ENCODE peak calls at places on chromosomes 3 and 15, in four cellular contexts. C is GM12864; O is stimulated activated naive CD4-positive, alpha-beta T cell; P is GM12878. Z is an unnamed sample.
A peak's percentile ranks its signal among the peaks of the same experiment; 100 is the strongest.

GRCh38 chr3:126211569-126211968 is 31.2 kb upstream of the ALDH1L1 start:
- DNase-seq in C (no peak), O (no peak), P (no peak), Z (no peak)

GRCh38 chr15:73081321-73081958 is 29.2 kb downstream of the NEO1 start:
- DNase-seq in C (peak; percentile 8), O (no peak), P (no peak), Z (peak; percentile 25)

GRCh38 chr3:43214616-43215015 is 71.7 kb upstream of the SNRK start:
- DNase-seq in C (no peak), O (no peak), P (no peak), Z (no peak)

GRCh38 chr15:74312445-74313007 is 54.9 kb downstream of the CYP11A1 start:
- DNase-seq in C (no peak), O (no peak), P (no peak), Z (no peak)

GRCh38 chr15:65804252-65804931 is 12.3 kb upstream of the DENND4A start:
- DNase-seq in C (no peak), O (no peak), P (no peak), Z (no peak)

GRCh38 chr3:43073836-43074220 is 32.1 kb downstream of the POMGNT2 start:
- DNase-seq in C (no peak), O (no peak), P (no peak), Z (no peak)

GRCh38 chr3:5826467-5826866 is 639.0 kb downstream of the EDEM1 start:
- DNase-seq in C (no peak), O (no peak), P (no peak), Z (no peak)

GRCh38 chr3:187368251-187368733 is at the start of gene RTP4:
- DNase-seq in C (peak; percentile 58), O (peak; percentile 7), P (peak; percentile 82), Z (peak; percentile 32)

GRCh38 chr15:83970290-83970890 is 265.2 kb upstream of the GOLGA6L4 start:
- DNase-seq in C (no peak), O (no peak), P (no peak), Z (no peak)

GRCh38 chr3:17039579-17039978 is 154.8 kb downstream of the PLCL2 start:
- DNase-seq in C (no peak), O (no peak), P (no peak), Z (no peak)

GRCh38 chr3:131261137-131261536 is 120.4 kb upstream of the NUDT16 start:
- DNase-seq in C (no peak), O (no peak), P (no peak), Z (no peak)

GRCh38 chr3:188510366-188510765 is 356.4 kb downstream of the LPP start:
- DNase-seq in C (no peak), O (no peak), P (no peak), Z (no peak)

GRCh38 chr15:74635228-74635627 is 19.6 kb downstream of the CLK3 start:
- DNase-seq in C (peak; percentile 55), O (peak; percentile 58), P (no peak), Z (peak; percentile 49)

GRCh38 chr3:54659347-54659746 is 268.5 kb downstream of the LRTM1 start:
- DNase-seq in C (no peak), O (no peak), P (no peak), Z (no peak)

GRCh38 chr15:63892794-63893441 is 59.2 kb upstream of the HERC1 start:
- DNase-seq in C (peak; percentile 70), O (peak; percentile 49), P (peak; percentile 75), Z (peak; percentile 83)

GRCh38 chr15:70474367-70474681 is 289.0 kb downstream of the UACA start:
- DNase-seq in C (no peak), O (no peak), P (no peak), Z (no peak)

GRCh38 chr15:90264649-90265048 is 823 bp upstream of the NGRN start:
- DNase-seq in C (no peak), O (no peak), P (no peak), Z (no peak)

GRCh38 chr15:55074431-55074830 is 122.3 kb downstream of the RSL24D1 start:
- DNase-seq in C (no peak), O (no peak), P (no peak), Z (no peak)

GRCh38 chr3:18098960-18099587 is 326.1 kb downstream of the SATB1 start:
- DNase-seq in C (no peak), O (no peak), P (no peak), Z (no peak)

GRCh38 chr3:156477306-156477705 is 77.6 kb downstream of the SSR3 start:
- DNase-seq in C (no peak), O (no peak), P (no peak), Z (no peak)

GRCh38 chr3:157136647-157137387 is 23.1 kb downstream of the CCNL1 start:
- DNase-seq in C (no peak), O (no peak), P (no peak), Z (no peak)

GRCh38 chr15:71129660-71130059 is 14.4 kb downstream of the THSD4 start:
- DNase-seq in C (no peak), O (no peak), P (no peak), Z (no peak)

GRCh38 chr3:22908974-22909507 is 294.1 kb upstream of the UBE2E2 start:
- DNase-seq in C (no peak), O (no peak), P (no peak), Z (no peak)

GRCh38 chr15:22903427-22903826 is 65.0 kb downstream of the NIPA2 start:
- DNase-seq in C (no peak), O (no peak), P (no peak), Z (no peak)

Z was measured in naive thymus-derived CD4-positive, alpha-beta T cell.